ENCODE peak calls at places on chromosomes 11 and 22, in ten cellular contexts. One of them, this sample, is unnamed.

GRCh38 chr22:48660104-48660794 is 1167.4 kb downstream of the BRD1 start:
- DNase-seq in psoas muscle: no peak
- DNase-seq in fibroblast of lung: no peak
- DNase-seq in heart right ventricle: no peak
- DNase-seq in A673: no peak
- DNase-seq in right lobe of liver: no peak
- DNase-seq in lower lobe of right lung: no peak
- DNase-seq in stomach: no peak
- DNase-seq in SK-N-SH: no peak
- DNase-seq in BJ: no peak
- DNase-seq in this sample: no peak

GRCh38 chr22:30192427-30192826 is 54.1 kb downstream of the LIF start:
- DNase-seq in A673: no peak
- DNase-seq in right lobe of liver: no peak
- DNase-seq in fibroblast of lung: no peak
- DNase-seq in psoas muscle: no peak
- DNase-seq in heart right ventricle: no peak
- DNase-seq in BJ: no peak
- DNase-seq in SK-N-SH: no peak
- DNase-seq in stomach: no peak
- DNase-seq in lower lobe of right lung: no peak
- DNase-seq in this sample: no peak

GRCh38 chr11:44592125-44592643 is 26.7 kb downstream of the CD82 start:
- DNase-seq in stomach: no peak
- DNase-seq in fibroblast of lung: no peak
- DNase-seq in heart right ventricle: no peak
- DNase-seq in SK-N-SH: no peak
- DNase-seq in right lobe of liver: no peak
- DNase-seq in A673: no peak
- DNase-seq in lower lobe of right lung: no peak
- DNase-seq in psoas muscle: peak
- DNase-seq in BJ: no peak
- DNase-seq in this sample: peak

GRCh38 chr11:112004389-112004788 is 20.8 kb upstream of the DLAT start:
- DNase-seq in psoas muscle: no peak
- DNase-seq in lower lobe of right lung: no peak
- DNase-seq in heart right ventricle: no peak
- DNase-seq in right lobe of liver: no peak
- DNase-seq in fibroblast of lung: no peak
- DNase-seq in SK-N-SH: peak
- DNase-seq in BJ: no peak
- DNase-seq in A673: peak
- DNase-seq in stomach: no peak
- DNase-seq in this sample: no peak

GRCh38 chr11:62402226-62402625 is 16.6 kb upstream of the SCGB1A1 start:
- DNase-seq in fibroblast of lung: no peak
- DNase-seq in A673: no peak
- DNase-seq in right lobe of liver: no peak
- DNase-seq in psoas muscle: peak
- DNase-seq in SK-N-SH: no peak
- DNase-seq in stomach: peak
- DNase-seq in heart right ventricle: peak
- DNase-seq in BJ: no peak
- DNase-seq in lower lobe of right lung: peak
- DNase-seq in this sample: no peak

GRCh38 chr22:48486163-48486957 is 1341.3 kb downstream of the BRD1 start:
- DNase-seq in heart right ventricle: no peak
- DNase-seq in SK-N-SH: no peak
- DNase-seq in fibroblast of lung: no peak
- DNase-seq in right lobe of liver: peak
- DNase-seq in BJ: no peak
- DNase-seq in psoas muscle: no peak
- DNase-seq in stomach: no peak
- DNase-seq in A673: no peak
- DNase-seq in lower lobe of right lung: no peak
- DNase-seq in this sample: no peak

GRCh38 chr11:59866397-59866796 is at the start of gene TCN1:
- DNase-seq in right lobe of liver: no peak
- DNase-seq in heart right ventricle: no peak
- DNase-seq in psoas muscle: no peak
- DNase-seq in lower lobe of right lung: no peak
- DNase-seq in BJ: no peak
- DNase-seq in fibroblast of lung: peak
- DNase-seq in SK-N-SH: no peak
- DNase-seq in stomach: no peak
- DNase-seq in A673: no peak
- DNase-seq in this sample: peak

GRCh38 chr11:76588455-76589325 is 81.9 kb downstream of the LRRC32 start:
- DNase-seq in fibroblast of lung: no peak
- DNase-seq in BJ: no peak
- DNase-seq in A673: no peak
- DNase-seq in psoas muscle: peak
- DNase-seq in heart right ventricle: peak
- DNase-seq in lower lobe of right lung: peak
- DNase-seq in stomach: peak
- DNase-seq in SK-N-SH: peak
- DNase-seq in right lobe of liver: peak
- DNase-seq in this sample: peak

GRCh38 chr11:18790820-18791174 is 801 bp downstream of the PTPN5 start:
- DNase-seq in lower lobe of right lung: no peak
- DNase-seq in right lobe of liver: no peak
- DNase-seq in stomach: no peak
- DNase-seq in A673: no peak
- DNase-seq in psoas muscle: no peak
- DNase-seq in SK-N-SH: no peak
- DNase-seq in fibroblast of lung: no peak
- DNase-seq in heart right ventricle: no peak
- DNase-seq in BJ: no peak
- DNase-seq in this sample: no peak

GRCh38 chr11:18789942-18790341 is 1.7 kb downstream of the PTPN5 start:
- DNase-seq in A673: no peak
- DNase-seq in stomach: no peak
- DNase-seq in lower lobe of right lung: no peak
- DNase-seq in heart right ventricle: no peak
- DNase-seq in BJ: no peak
- DNase-seq in psoas muscle: no peak
- DNase-seq in SK-N-SH: no peak
- DNase-seq in right lobe of liver: no peak
- DNase-seq in fibroblast of lung: no peak
- DNase-seq in this sample: no peak

GRCh38 chr11:18792827-18793226 is 1.2 kb upstream of the PTPN5 start:
- DNase-seq in SK-N-SH: no peak
- DNase-seq in lower lobe of right lung: no peak
- DNase-seq in BJ: no peak
- DNase-seq in psoas muscle: no peak
- DNase-seq in A673: no peak
- DNase-seq in fibroblast of lung: no peak
- DNase-seq in right lobe of liver: no peak
- DNase-seq in heart right ventricle: no peak
- DNase-seq in stomach: no peak
- DNase-seq in this sample: no peak

GRCh38 chr11:18791175-18792065 is at the start of gene PTPN5:
- DNase-seq in lower lobe of right lung: no peak
- DNase-seq in stomach: no peak
- DNase-seq in right lobe of liver: no peak
- DNase-seq in BJ: no peak
- DNase-seq in psoas muscle: no peak
- DNase-seq in heart right ventricle: no peak
- DNase-seq in A673: no peak
- DNase-seq in fibroblast of lung: peak
- DNase-seq in SK-N-SH: peak
- DNase-seq in this sample: peak

GRCh38 chr11:18792066-18792591 is 531 bp upstream of the PTPN5 start:
- DNase-seq in right lobe of liver: no peak
- DNase-seq in psoas muscle: no peak
- DNase-seq in stomach: no peak
- DNase-seq in lower lobe of right lung: no peak
- DNase-seq in fibroblast of lung: peak
- DNase-seq in SK-N-SH: no peak
- DNase-seq in A673: no peak
- DNase-seq in heart right ventricle: no peak
- DNase-seq in BJ: no peak
- DNase-seq in this sample: no peak
- H3K4me3 ChIP-seq in right lobe of liver: no peak
- H3K4me3 ChIP-seq in psoas muscle: peak
- H3K4me3 ChIP-seq in stomach: peak
- H3K4me3 ChIP-seq in lower lobe of right lung: peak
- H3K4me3 ChIP-seq in fibroblast of lung: no peak
- H3K4me3 ChIP-seq in SK-N-SH: peak
- H3K4me3 ChIP-seq in A673: peak
- H3K4me3 ChIP-seq in heart right ventricle: peak
- H3K4me3 ChIP-seq in BJ: no peak
- H3K4me3 ChIP-seq in this sample: no peak

GRCh38 chr11:35864131-35864530 is 79.7 kb upstream of the LDLRAD3 start:
- DNase-seq in stomach: no peak
- DNase-seq in SK-N-SH: no peak
- DNase-seq in BJ: no peak
- DNase-seq in fibroblast of lung: no peak
- DNase-seq in A673: no peak
- DNase-seq in heart right ventricle: no peak
- DNase-seq in right lobe of liver: no peak
- DNase-seq in psoas muscle: no peak
- DNase-seq in lower lobe of right lung: no peak
- DNase-seq in this sample: no peak
- TF ChIP-seq CTCF in stomach: no peak
- TF ChIP-seq CTCF in SK-N-SH: no peak
- TF ChIP-seq CTCF in BJ: no peak
- TF ChIP-seq CTCF in fibroblast of lung: no peak
- TF ChIP-seq CTCF in A673: no peak
- TF ChIP-seq CTCF in heart right ventricle: no peak
- TF ChIP-seq CTCF in right lobe of liver: no peak
- TF ChIP-seq CTCF in psoas muscle: no peak
- TF ChIP-seq CTCF in lower lobe of right lung: no peak
- TF ChIP-seq CTCF in this sample: no peak

GRCh38 chr11:68121067-68121899 is at the start of gene CHKA:
- DNase-seq in SK-N-SH: peak
- DNase-seq in stomach: peak
- DNase-seq in BJ: peak
- DNase-seq in lower lobe of right lung: peak
- DNase-seq in right lobe of liver: peak
- DNase-seq in psoas muscle: peak
- DNase-seq in A673: peak
- DNase-seq in fibroblast of lung: peak
- DNase-seq in heart right ventricle: peak
- DNase-seq in this sample: peak
- H3K4me3 ChIP-seq in SK-N-SH: peak
- H3K4me3 ChIP-seq in stomach: peak
- H3K4me3 ChIP-seq in BJ: peak
- H3K4me3 ChIP-seq in lower lobe of right lung: peak
- H3K4me3 ChIP-seq in right lobe of liver: peak
- H3K4me3 ChIP-seq in psoas muscle: peak
- H3K4me3 ChIP-seq in A673: peak
- H3K4me3 ChIP-seq in fibroblast of lung: peak
- H3K4me3 ChIP-seq in heart right ventricle: peak
- H3K4me3 ChIP-seq in this sample: peak

GRCh38 chr22:24093855-24094254 is 82.8 kb downstream of the CABIN1 start:
- DNase-seq in heart right ventricle: no peak
- DNase-seq in SK-N-SH: no peak
- DNase-seq in BJ: no peak
- DNase-seq in fibroblast of lung: no peak
- DNase-seq in psoas muscle: no peak
- DNase-seq in stomach: no peak
- DNase-seq in lower lobe of right lung: no peak
- DNase-seq in A673: no peak
- DNase-seq in right lobe of liver: peak
- DNase-seq in this sample: no peak
- TF ChIP-seq CTCF in heart right ventricle: no peak
- TF ChIP-seq CTCF in SK-N-SH: no peak
- TF ChIP-seq CTCF in BJ: no peak
- TF ChIP-seq CTCF in fibroblast of lung: no peak
- TF ChIP-seq CTCF in psoas muscle: no peak
- TF ChIP-seq CTCF in stomach: no peak
- TF ChIP-seq CTCF in lower lobe of right lung: no peak
- TF ChIP-seq CTCF in A673: no peak
- TF ChIP-seq CTCF in right lobe of liver: no peak
- TF ChIP-seq CTCF in this sample: no peak

GRCh38 chr11:119417726-119418540 is 5.0 kb downstream of the THY1 start:
- DNase-seq in psoas muscle: no peak
- DNase-seq in right lobe of liver: no peak
- DNase-seq in heart right ventricle: no peak
- DNase-seq in lower lobe of right lung: no peak
- DNase-seq in stomach: no peak
- DNase-seq in A673: no peak
- DNase-seq in BJ: peak
- DNase-seq in SK-N-SH: peak
- DNase-seq in fibroblast of lung: peak
- DNase-seq in this sample: peak
- H3K4me3 ChIP-seq in psoas muscle: no peak
- H3K4me3 ChIP-seq in right lobe of liver: no peak
- H3K4me3 ChIP-seq in heart right ventricle: no peak
- H3K4me3 ChIP-seq in lower lobe of right lung: no peak
- H3K4me3 ChIP-seq in stomach: no peak
- H3K4me3 ChIP-seq in A673: no peak
- H3K4me3 ChIP-seq in BJ: no peak
- H3K4me3 ChIP-seq in SK-N-SH: no peak
- H3K4me3 ChIP-seq in fibroblast of lung: no peak
- H3K4me3 ChIP-seq in this sample: no peak

GRCh38 chr11:47317078-47317828 is 35.2 kb downstream of the MYBPC3 start:
- DNase-seq in stomach: no peak
- DNase-seq in lower lobe of right lung: no peak
- DNase-seq in heart right ventricle: no peak
- DNase-seq in SK-N-SH: no peak
- DNase-seq in fibroblast of lung: no peak
- DNase-seq in BJ: no peak
- DNase-seq in A673: peak
- DNase-seq in psoas muscle: no peak
- DNase-seq in right lobe of liver: no peak
- DNase-seq in this sample: no peak
- TF ChIP-seq CTCF in stomach: no peak
- TF ChIP-seq CTCF in lower lobe of right lung: no peak
- TF ChIP-seq CTCF in heart right ventricle: no peak
- TF ChIP-seq CTCF in SK-N-SH: no peak
- TF ChIP-seq CTCF in fibroblast of lung: no peak
- TF ChIP-seq CTCF in BJ: no peak
- TF ChIP-seq CTCF in A673: no peak
- TF ChIP-seq CTCF in psoas muscle: no peak
- TF ChIP-seq CTCF in right lobe of liver: no peak
- TF ChIP-seq CTCF in this sample: no peak